ENCODE peak calls at places on chromosomes 11 and 22, in five cellular contexts. N, I, Z, V and G are unnamed samples. For H3K36me3, the result is how much of the 10 kb centered on the place peaks cover.

GRCh38 chr11:104704888-104705287 is 193.4 kb downstream of the CASP12 start:
- DNase-seq in N (no peak), I (no peak), Z (no peak), V (no peak), G (no peak)

GRCh38 chr11:64754919-64755662 is 4.7 kb downstream of the PYGM start:
- DNase-seq in N (no peak), I (no peak), Z (no peak), V (no peak), G (no peak)

GRCh38 chr11:60360621-60361020 is 17.7 kb upstream of the MS4A7 start:
- DNase-seq in N (no peak), I (no peak), Z (no peak), V (no peak), G (no peak)

GRCh38 chr11:7889985-7890384 is 41.1 kb downstream of the OR10A6 start:
- DNase-seq in N (no peak), I (no peak), Z (no peak), V (no peak), G (no peak)

GRCh38 chr11:75733346-75734107 is 15.9 kb downstream of the MOGAT2 start:
- DNase-seq in N (no peak), I (peak), Z (no peak), V (no peak), G (no peak)

GRCh38 chr22:49630448-49630946 is 197.2 kb downstream of the BRD1 start:
- DNase-seq in N (no peak), I (no peak), Z (no peak), V (no peak), G (no peak)

GRCh38 chr11:70200212-70200844 is 2.8 kb upstream of the FADD start:
- DNase-seq in N (no peak), I (no peak), Z (no peak), V (no peak), G (no peak)

GRCh38 chr11:19181673-19182261 is 20.0 kb downstream of the CSRP3 start:
- DNase-seq in N (no peak), I (no peak), Z (no peak), V (no peak), G (no peak)

GRCh38 chr11:115501504-115501894 is 2.7 kb downstream of the CADM1 start:
- DNase-seq in N (no peak), I (no peak), Z (no peak), V (no peak), G (no peak)

GRCh38 chr11:63277345-63277943 is 34.0 kb upstream of the SLC22A25 start:
- DNase-seq in N (no peak), I (no peak), Z (no peak), V (no peak), G (no peak)

GRCh38 chr22:30287626-30288413 is 1.5 kb downstream of the CASTOR1 start:
- DNase-seq in N (peak), I (peak), Z (peak), V (peak), G (peak)

GRCh38 chr11:46889689-46890475 is 28.5 kb downstream of the LRP4 start:
- DNase-seq in N (peak), I (peak), Z (peak), V (peak), G (peak)

GRCh38 chr11:130037058-130037457 is 32.6 kb upstream of the APLP2 start:
- DNase-seq in N (no peak), I (no peak), Z (no peak), V (no peak), G (no peak)

GRCh38 chr11:69080361-69080973 is 31.7 kb downstream of the TPCN2 start:
- DNase-seq in N (no peak), I (no peak), Z (no peak), V (no peak), G (no peak)

GRCh38 chr11:33266418-33267215 is 9.4 kb downstream of the HIPK3 start:
- DNase-seq in N (peak), I (no peak), Z (peak), V (no peak), G (peak)

GRCh38 chr11:37503411-37504065 is 905.5 kb upstream of the RAG2 start:
- DNase-seq in N (no peak), I (no peak), Z (no peak), V (no peak), G (no peak)

GRCh38 chr22:45296628-45297297 is 12.0 kb downstream of the UPK3A start:
- DNase-seq in N (no peak), I (no peak), Z (no peak), V (no peak), G (no peak)

GRCh38 chr11:61149624-61150615 is 11.3 kb downstream of the VPS37C start:
- DNase-seq in N (no peak), I (peak), Z (no peak), V (no peak), G (peak)

GRCh38 chr11:120294096-120294495 is 31.0 kb upstream of the TLCD5 start:
- DNase-seq in N (no peak), I (no peak), Z (no peak), V (no peak), G (no peak)

GRCh38 chr11:111296196-111296595 is 2.1 kb upstream of the POU2AF3 start:
- DNase-seq in N (no peak), I (peak), Z (no peak), V (no peak), G (no peak)

GRCh38 chr11:22690245-22690644 is 23.8 kb downstream of the GAS2 start:
- DNase-seq in N (no peak), I (no peak), Z (no peak), V (no peak), G (no peak)

GRCh38 chr11:4095509-4096230 is 1.1 kb downstream of the RRM1 start:
- DNase-seq in N (no peak), I (no peak), Z (no peak), V (no peak), G (no peak)
- TF ChIP-seq POLR2A in N (no peak), I (no peak), Z (no peak), V (no peak), G (no peak)

DNA sequence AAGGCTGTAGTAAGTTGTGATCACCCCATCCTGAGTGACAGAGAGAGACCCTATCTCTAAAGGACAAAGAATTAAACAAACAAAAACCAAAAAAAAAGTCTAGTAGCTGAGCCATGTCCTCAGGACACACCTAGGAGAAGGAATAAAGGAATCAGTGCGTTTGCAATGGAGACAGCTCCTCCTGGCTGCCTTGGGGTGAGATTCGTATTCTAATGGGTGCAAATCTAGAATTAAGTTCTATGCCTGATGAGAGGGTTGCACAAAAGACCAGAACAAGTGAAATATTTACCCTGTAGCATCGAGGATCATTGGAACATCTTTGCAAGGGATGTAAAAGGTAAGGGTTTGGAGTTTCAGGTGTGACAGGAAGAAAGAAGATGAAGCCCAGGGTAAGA is 70.3 kb upstream of the BMAL1 start:
- DNase-seq in N (no peak), I (no peak), Z (no peak), V (no peak), G (no peak)
- H3K27ac ChIP-seq in N (peak), I (no peak), Z (peak), V (no peak), G (no peak)

GRCh38 chr22:22914726-22915669 is 27.4 kb downstream of the IGLL5 start:
- DNase-seq in N (no peak), I (peak), Z (no peak), V (no peak), G (no peak)

GRCh38 chr22:22915670-22916035 is 28.0 kb downstream of the IGLL5 start:
- DNase-seq in N (no peak), I (no peak), Z (no peak), V (no peak), G (no peak)

GRCh38 chr22:22912722-22913253 is 25.2 kb downstream of the IGLL5 start:
- DNase-seq in N (no peak), I (no peak), Z (no peak), V (no peak), G (no peak)

GRCh38 chr22:22912135-22912408 is 24.5 kb downstream of the IGLL5 start:
- DNase-seq in N (no peak), I (no peak), Z (no peak), V (no peak), G (no peak)

DNA sequence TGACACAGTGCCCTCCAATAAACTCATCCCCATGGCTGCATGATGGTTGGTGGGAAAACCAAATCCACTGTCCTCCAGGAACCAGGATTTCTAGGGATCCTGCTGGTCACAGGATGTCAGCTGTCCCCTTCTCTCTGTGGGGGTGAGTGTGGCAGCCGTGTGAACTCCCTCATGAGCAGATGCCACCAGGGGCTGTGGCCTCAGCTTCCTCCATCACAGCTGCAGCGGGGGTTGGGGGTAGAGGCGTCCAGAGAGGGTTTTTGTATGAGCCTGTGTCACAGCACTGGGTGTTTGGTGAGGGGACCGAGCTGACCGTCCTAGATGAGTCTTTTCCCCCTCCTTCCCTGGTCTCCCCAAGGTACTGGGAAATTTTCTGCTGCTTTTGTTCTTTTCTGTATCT is 26.4 kb downstream of the IGLL5 start:
- DNase-seq in N (no peak), I (no peak), Z (no peak), V (no peak), G (no peak)
- H3K36me3 ChIP-seq in N (under half), I (under half), Z (under half), V (under half), G (under half)

GRCh38 chr11:45806072-45806933 is 1.4 kb downstream of the SLC35C1 start:
- DNase-seq in N (no peak), I (no peak), Z (peak), V (no peak), G (no peak)

GRCh38 chr11:45805305-45806071 is 539 bp downstream of the SLC35C1 start:
- DNase-seq in N (peak), I (peak), Z (peak), V (no peak), G (peak)

GRCh38 chr11:45803981-45804805 is 756 bp upstream of the SLC35C1 start:
- DNase-seq in N (peak), I (peak), Z (peak), V (no peak), G (peak)

GRCh38 chr11:45802531-45803317 is 2.2 kb upstream of the SLC35C1 start:
- DNase-seq in N (no peak), I (no peak), Z (no peak), V (no peak), G (no peak)

GRCh38 chr11:45804806-45805304 is at the start of gene SLC35C1:
- DNase-seq in N (peak), I (peak), Z (peak), V (peak), G (peak)
- TF ChIP-seq POLR2A in N (peak), I (peak), Z (peak), V (peak), G (peak)

DNA sequence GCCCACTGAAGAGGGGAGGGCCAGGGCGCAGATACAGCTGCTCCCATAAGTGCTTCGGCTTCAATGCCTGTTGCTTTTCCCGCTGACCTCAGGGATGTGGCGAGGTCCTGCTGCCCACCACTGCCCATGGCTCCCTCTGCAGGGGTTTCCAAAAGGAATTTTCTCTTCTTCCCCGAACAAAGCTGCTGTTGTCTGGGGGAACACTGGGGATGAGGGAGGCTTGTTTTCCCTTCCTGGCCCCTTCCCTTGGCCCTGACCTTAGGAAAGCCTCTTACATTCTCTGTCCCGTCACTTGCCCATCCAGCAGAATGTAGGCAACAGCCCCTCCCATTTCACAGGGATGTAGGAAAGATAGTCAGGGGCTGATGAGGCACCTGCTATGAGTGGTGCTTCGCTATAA is 34.8 kb downstream of the CD82 start:
- DNase-seq in N (no peak), I (no peak), Z (no peak), V (no peak), G (no peak)
- H3K27ac ChIP-seq in N (no peak), I (no peak), Z (no peak), V (no peak), G (no peak)

DNA sequence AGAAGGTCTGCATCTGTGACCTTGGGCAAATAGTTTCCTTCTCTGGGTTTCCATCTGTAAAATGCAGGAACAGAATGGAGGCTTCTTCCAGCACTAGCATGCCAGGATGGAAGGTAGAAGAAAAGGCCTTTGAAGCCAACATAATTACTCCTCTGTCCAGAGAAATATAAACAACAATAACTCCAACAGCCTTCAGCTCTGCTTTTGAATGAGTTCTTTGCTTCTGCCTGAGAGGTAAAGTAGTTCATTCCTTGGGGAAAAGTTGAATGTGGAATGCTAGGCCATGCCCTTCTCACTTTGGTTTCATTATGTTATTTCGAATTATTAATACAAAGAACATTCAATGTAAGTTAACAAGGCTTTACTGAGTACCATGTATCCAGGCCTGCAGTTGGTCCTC is 61.2 kb upstream of the BLID start:
- DNase-seq in N (no peak), I (no peak), Z (no peak), V (no peak), G (no peak)
- H3K36me3 ChIP-seq in N (under half), I (under half), Z (under half), V (under half), G (under half)

GRCh38 chr11:74493816-74494630 is 499 bp upstream of the LIPT2 start:
- DNase-seq in N (no peak), I (peak), Z (no peak), V (no peak), G (no peak)

GRCh38 chr11:74490945-74491344 is 2.6 kb downstream of the LIPT2 start:
- DNase-seq in N (no peak), I (no peak), Z (no peak), V (no peak), G (no peak)

GRCh38 chr11:74492084-74492483 is 1.4 kb downstream of the LIPT2 start:
- DNase-seq in N (no peak), I (no peak), Z (no peak), V (no peak), G (no peak)

GRCh38 chr11:74494916-74495315 is 1.4 kb upstream of the LIPT2 start:
- DNase-seq in N (no peak), I (no peak), Z (no peak), V (no peak), G (no peak)

DNA sequence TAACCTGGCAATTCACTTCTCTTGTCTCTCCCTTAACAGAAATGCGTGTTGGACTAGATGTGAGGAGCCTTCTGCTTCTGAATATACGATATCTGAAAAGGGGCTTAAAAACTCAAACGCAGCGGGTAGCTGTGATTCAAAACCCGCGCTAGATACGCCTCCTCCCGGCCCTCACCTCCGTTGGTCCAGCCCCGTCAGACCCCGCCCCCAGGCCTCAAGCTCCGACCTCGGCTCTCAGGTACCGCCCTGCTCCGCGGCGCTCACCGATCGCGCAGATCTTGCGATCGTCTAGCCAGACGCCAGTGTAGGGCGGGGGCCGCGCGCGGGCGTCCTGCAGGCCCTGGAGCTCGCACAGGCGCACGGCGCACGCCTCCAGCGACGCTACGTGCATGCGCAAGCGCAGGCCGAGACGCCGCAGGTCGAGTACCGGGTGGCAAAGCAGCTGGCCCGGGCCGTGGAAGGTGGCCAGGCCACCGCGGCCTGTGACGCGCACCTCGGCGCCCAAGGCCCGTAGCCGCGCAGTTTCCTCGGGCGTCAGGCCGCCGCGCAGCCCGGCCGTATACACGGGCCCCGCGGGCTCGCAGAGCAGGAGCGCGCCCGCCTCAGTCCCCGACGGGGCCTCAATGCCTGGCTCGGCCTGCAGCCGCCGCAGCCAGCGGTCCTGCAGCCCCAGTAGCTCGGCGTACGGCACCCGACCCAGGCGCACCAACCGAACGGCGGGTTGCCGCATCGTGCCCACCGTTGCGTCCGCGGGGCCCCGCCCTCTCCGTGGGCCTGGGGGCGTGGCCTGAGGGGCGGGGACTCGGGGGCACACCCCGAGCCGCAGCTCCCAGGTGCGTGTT is at the start of gene LIPT2:
- DNase-seq in N (peak), I (peak), Z (peak), V (peak), G (peak)
- TF ChIP-seq POLR2A in N (peak), I (peak), Z (no peak), V (peak), G (no peak)

GRCh38 chr11:82986491-82986890 is 85.0 kb downstream of the DDIAS start:
- DNase-seq in N (no peak), I (no peak), Z (no peak), V (no peak), G (peak)
- H3K27ac ChIP-seq in N (no peak), I (no peak), Z (no peak), V (no peak), G (no peak)

DNA sequence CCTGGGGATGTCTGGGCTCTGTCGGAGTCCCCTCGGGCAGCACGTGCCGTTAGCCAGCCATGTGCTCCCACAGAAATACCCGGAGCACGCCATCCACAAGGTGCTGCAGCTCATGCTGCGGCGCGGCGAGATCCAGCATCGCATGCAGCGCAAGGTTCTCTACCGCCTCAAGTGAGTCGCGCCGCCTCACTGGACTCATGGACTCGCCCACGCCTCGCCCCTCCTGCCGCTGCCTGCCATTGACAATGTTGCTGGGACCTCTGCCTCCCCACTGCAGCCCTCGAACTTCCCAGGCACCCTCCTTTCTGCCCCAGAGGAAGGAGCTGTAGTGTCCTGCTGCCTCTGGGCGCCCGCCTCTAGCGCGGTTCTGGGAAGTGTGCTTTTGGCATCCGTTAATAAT is 24.1 kb downstream of the MCM5 start:
- DNase-seq in N (no peak), I (no peak), Z (no peak), V (no peak), G (peak)
- H3K36me3 ChIP-seq in N (under half), I (under half), Z (under half), V (under half), G (under half)

GRCh38 chr11:534592-535518 is 521 bp downstream of the HRAS start:
- DNase-seq in N (peak), I (peak), Z (no peak), V (no peak), G (peak)
- TF ChIP-seq POLR2A in N (no peak), I (no peak), Z (no peak), V (no peak), G (no peak)